ENCODE peak calls at places on chromosome 1, in seven cellular contexts. W is NCI-H774, K is hepatocyte, S is mesendoderm, G is endothelial cell, M is brain microvascular endothelial cell, H is fibroblast of pulmonary artery. A is an unnamed sample.

GRCh38 chr1:63799810-63800209 is 26.0 kb downstream of the ROR1 start:
- DNase-seq in G (no peak), K (no peak), S (no peak), H (no peak), M (no peak), W (no peak), A (no peak)

GRCh38 chr1:33515112-33515511 is 42.7 kb downstream of the ZSCAN20 start:
- DNase-seq in H (no peak), K (no peak), G (no peak), S (no peak), M (no peak), W (no peak), A (no peak)

GRCh38 chr1:169745015-169745861 is 11.4 kb upstream of the SELE start:
- DNase-seq in S (peak; percentile 45), H (peak; percentile 95), W (no peak), M (peak; percentile 62), G (no peak), K (no peak), A (no peak)

GRCh38 chr1:30783244-30783915 is 25.8 kb upstream of the LAPTM5 start:
- DNase-seq in K (no peak), S (no peak), G (no peak), H (no peak), M (no peak), W (no peak), A (no peak)

GRCh38 chr1:6037338-6037762 is 8.3 kb upstream of the KCNAB2 start:
- DNase-seq in G (no peak), W (no peak), H (peak; percentile 53), S (peak; percentile 44), K (no peak), M (peak; percentile 87), A (peak; percentile 58)

GRCh38 chr1:63916485-63917360 is 142.9 kb downstream of the ROR1 start:
- DNase-seq in H (no peak), G (no peak), K (no peak), W (peak; percentile 55), M (no peak), S (no peak), A (no peak)

GRCh38 chr1:118304722-118305344 is 119.8 kb upstream of the SPAG17 start:
- DNase-seq in K (no peak), G (peak; percentile 22), W (no peak), S (peak; percentile 51), M (peak; percentile 16), H (no peak), A (no peak)

GRCh38 chr1:32761253-32761877 is 55.8 kb downstream of the YARS1 start:
- DNase-seq in W (peak; percentile 13), H (peak; percentile 84), S (peak; percentile 77), M (peak; percentile 84), G (no peak), K (peak; percentile 63), A (no peak)

GRCh38 chr1:90400121-90400520 is 317.0 kb downstream of the BARHL2 start:
- DNase-seq in S (no peak), G (no peak), W (no peak), M (no peak), K (no peak), H (no peak), A (no peak)

GRCh38 chr1:16326833-16327404 is 25.4 kb downstream of the FBXO42 start:
- DNase-seq in W (no peak), G (no peak), H (no peak), M (no peak), K (no peak), S (no peak), A (no peak)